ENCODE peak calls at places on chromosomes 6 and 20, in seven cellular contexts. K is SK-N-SH, D is GM12892, H is HepG2, U is GM12878, L is K562, P is H1. X is an unnamed sample.

GRCh38 chr6:141752677-141753076 is 380.0 kb upstream of the GJE1 start:
- DNase-seq in K (no peak), D (no peak), H (no peak), U (no peak), L (no peak), P (no peak), X (no peak)

GRCh38 chr20:20505554-20505953 is 137.7 kb downstream of the INSM1 start:
- DNase-seq in K (no peak), D (no peak), H (no peak), U (no peak), L (no peak), P (no peak), X (no peak)

GRCh38 chr6:104344223-104344622 is 515.5 kb downstream of the HACE1 start:
- DNase-seq in K (no peak), D (no peak), H (no peak), U (no peak), L (no peak), P (no peak), X (no peak)

GRCh38 chr6:17630511-17631073 is 30.5 kb downstream of the FAM8A1 start:
- DNase-seq in K (no peak), D (no peak), H (peak; percentile 21), U (no peak), L (no peak), P (no peak), X (no peak)

GRCh38 chr6:139539852-139540251 is 165.4 kb upstream of the CITED2 start:
- DNase-seq in K (peak; percentile 6), D (no peak), H (peak; percentile 52), U (no peak), L (no peak), P (no peak), X (no peak)

GRCh38 chr6:81857812-81858211 is 105.3 kb upstream of the TENT5A start:
- DNase-seq in K (no peak), D (no peak), H (no peak), U (no peak), L (no peak), P (no peak), X (no peak)

GRCh38 chr6:46072866-46073265 is 56.9 kb upstream of the ENPP4 start:
- DNase-seq in K (no peak), D (no peak), H (no peak), U (no peak), L (no peak), P (no peak), X (no peak)

GRCh38 chr6:116255246-116255800 is 1.4 kb upstream of the TSPYL4 start:
- DNase-seq in K (peak; percentile 41), D (no peak), H (peak; percentile 65), U (no peak), L (no peak), P (no peak), X (no peak)

GRCh38 chr6:142809947-142810346 is 135.0 kb downstream of the HIVEP2 start:
- DNase-seq in K (no peak), D (no peak), H (peak; percentile 20), U (no peak), L (no peak), P (no peak), X (no peak)

GRCh38 chr20:34956751-34957472 is 1.2 kb downstream of the MYH7B start:
- DNase-seq in K (no peak), D (no peak), H (no peak), U (no peak), L (no peak), P (no peak), X (no peak)

GRCh38 chr6:88725111-88725711 is 238.2 kb downstream of the RNGTT start:
- DNase-seq in K (peak; percentile 15), D (no peak), H (peak; percentile 4), U (peak; percentile 26), L (no peak), P (peak; percentile 83), X (no peak)

GRCh38 chr6:85449388-85449817 is 480 bp upstream of the NT5E start:
- DNase-seq in K (no peak), D (peak; percentile 50), H (no peak), U (peak; percentile 73), L (no peak), P (no peak), X (peak; percentile 59)

GRCh38 chr6:27130668-27131428 is 116.7 kb upstream of the PRSS16 start:
- DNase-seq in K (no peak), D (no peak), H (no peak), U (no peak), L (no peak), P (no peak), X (no peak)

GRCh38 chr6:120129228-120129627 is 779.7 kb upstream of the MAN1A1 start:
- DNase-seq in K (no peak), D (no peak), H (no peak), U (no peak), L (no peak), P (no peak), X (no peak)

GRCh38 chr6:69647726-69648125 is 149.1 kb downstream of the LMBRD1 start:
- DNase-seq in K (no peak), D (no peak), H (peak; percentile 1), U (no peak), L (no peak), P (no peak), X (no peak)

GRCh38 chr20:1242530-1242929 is 16.7 kb downstream of the RAD21L1 start:
- DNase-seq in K (no peak), D (no peak), H (no peak), U (no peak), L (no peak), P (no peak), X (no peak)

GRCh38 chr6:148760568-148761531 is 14.0 kb downstream of the UST start:
- DNase-seq in K (no peak), D (no peak), H (no peak), U (peak; percentile 64), L (no peak), P (peak; percentile 59), X (no peak)

GRCh38 chr6:111057074-111057752 is 30.1 kb upstream of the SLC16A10 start:
- DNase-seq in K (peak; percentile 48), D (peak; percentile 22), H (peak; percentile 32), U (no peak), L (peak; percentile 57), P (no peak), X (peak; percentile 8)

GRCh38 chr6:131685266-131685780 is 15.9 kb downstream of the OR2A4 start:
- DNase-seq in K (no peak), D (no peak), H (no peak), U (peak; percentile 30), L (no peak), P (no peak), X (no peak)

GRCh38 chr20:5191829-5192569 is 65.2 kb downstream of the CDS2 start:
- DNase-seq in K (peak; percentile 74), D (peak; percentile 37), H (peak; percentile 90), U (peak; percentile 61), L (peak; percentile 55), P (no peak), X (peak; percentile 35)

GRCh38 chr6:46437671-46438221 is 53.5 kb downstream of the RCAN2 start:
- DNase-seq in K (no peak), D (no peak), H (no peak), U (no peak), L (no peak), P (no peak), X (no peak)

GRCh38 chr6:132623446-132623845 is 629 bp downstream of the TAAR2 start:
- DNase-seq in K (no peak), D (no peak), H (no peak), U (no peak), L (no peak), P (no peak), X (no peak)

GRCh38 chr6:156102129-156102528 is 646.5 kb upstream of the NOX3 start:
- DNase-seq in K (no peak), D (no peak), H (no peak), U (no peak), L (no peak), P (peak; percentile 45), X (no peak)

DNA sequence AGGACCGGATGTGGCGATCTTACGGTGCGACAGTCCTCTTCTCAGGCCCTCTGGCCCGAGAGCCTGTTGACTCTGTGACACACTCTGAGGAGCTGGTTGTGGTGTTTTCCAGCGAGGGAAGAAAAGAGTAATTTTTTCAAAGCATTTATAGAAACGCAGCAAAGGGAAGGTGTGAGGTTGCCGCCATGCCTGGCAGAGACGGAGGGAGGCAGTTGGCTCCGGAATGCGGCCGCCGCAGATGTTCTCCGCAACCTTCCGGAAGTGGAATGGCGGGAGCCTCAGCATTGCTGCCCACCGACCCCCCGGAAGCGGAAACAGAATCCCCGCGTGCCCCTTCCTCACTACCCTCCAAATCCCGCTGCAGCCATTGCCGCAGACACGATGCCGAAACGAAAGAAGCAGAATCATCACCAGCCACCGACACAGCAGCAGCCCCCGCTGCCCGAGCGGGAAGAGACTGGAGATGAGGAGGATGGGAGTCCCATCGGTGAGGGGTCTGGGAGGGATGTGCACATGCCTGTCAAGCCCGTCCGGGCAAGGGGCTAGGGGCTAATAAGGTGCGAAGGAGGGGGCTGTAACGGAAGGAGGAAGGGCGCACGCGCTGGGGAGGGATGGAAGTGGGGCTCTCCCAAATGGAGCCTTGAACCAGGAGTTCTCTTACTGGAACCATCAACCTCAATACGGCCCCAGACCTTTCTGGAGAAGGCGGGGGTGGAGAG is at the start of gene PRR3:
- DNase-seq in K (peak; percentile 87), D (peak; percentile 52), H (peak; percentile 94), U (peak; percentile 80), L (peak; percentile 82), P (peak; percentile 92), X (peak; percentile 55)
- TF ChIP-seq POLR2AphosphoS5 in K (peak; percentile 73), D (peak; percentile 85), H (peak; percentile 88), U (peak; percentile 81), L (peak; percentile 57), P (peak; percentile 83), X (peak; percentile 68)

GRCh38 chr20:45307076-45307645 is 521 bp downstream of the RBPJL start:
- DNase-seq in K (no peak), D (no peak), H (no peak), U (no peak), L (no peak), P (no peak), X (no peak)

GRCh38 chr20:45305262-45305661 is 1.4 kb upstream of the RBPJL start:
- DNase-seq in K (no peak), D (no peak), H (no peak), U (no peak), L (no peak), P (no peak), X (no peak)

GRCh38 chr20:45306431-45306982 is at the start of gene RBPJL:
- DNase-seq in K (peak; percentile 90), D (peak; percentile 51), H (no peak), U (no peak), L (peak; percentile 81), P (peak; percentile 91), X (no peak)

GRCh38 chr20:45309075-45309474 is 976 bp upstream of the MATN4 start:
- DNase-seq in K (no peak), D (no peak), H (no peak), U (no peak), L (no peak), P (no peak), X (no peak)

GRCh38 chr20:45308078-45308778 is at the start of gene MATN4:
- DNase-seq in K (no peak), D (no peak), H (no peak), U (no peak), L (no peak), P (peak; percentile 80), X (no peak)
- TF ChIP-seq TAF1 in K (no peak), D (no peak), H (no peak), U (no peak), L (no peak), P (no peak), X (no peak)

GRCh38 chr6:38973178-38974057 is 75.2 kb upstream of the GLP1R start:
- DNase-seq in K (peak; percentile 64), D (peak; percentile 3), H (peak; percentile 72), U (peak; percentile 9), L (peak; percentile 58), P (no peak), X (peak; percentile 20)
- TF ChIP-seq POLR2AphosphoS5 in K (no peak), D (no peak), H (no peak), U (no peak), L (no peak), P (no peak), X (no peak)

GRCh38 chr6:158826819-158827501 is 7.8 kb upstream of the EZR start:
- DNase-seq in K (peak; percentile 28), D (no peak), H (no peak), U (no peak), L (no peak), P (no peak), X (peak; percentile 6)
- TF ChIP-seq TAF1 in K (no peak), D (no peak), H (no peak), U (no peak), L (no peak), P (no peak), X (no peak)